ENCODE peak calls at places on chromosomes 12 and 14, in ten cellular contexts. N is OCI-LY7; B is fibroblast of lung; Q is GM23338; F is foreskin keratinocyte; G is RWPE2; X is PC-9; J is neural progenitor cell; P is cardiac muscle cell; I is CD8-positive, alpha-beta T cell. S is an unnamed sample.

GRCh38 chr12:91974541-91974940 is 171.1 kb downstream of the BTG1 start:
- DNase-seq in B (peak; percentile 74), J (no peak), F (no peak), P (no peak), N (no peak), Q (no peak), I (no peak), G (no peak), X (no peak), S (no peak)

GRCh38 chr12:111998015-111998414 is 14.9 kb downstream of the TMEM116 start:
- DNase-seq in N (no peak), G (no peak), X (no peak), B (no peak), F (no peak), J (no peak), P (no peak), I (no peak), Q (no peak), S (no peak)

GRCh38 chr12:122917508-122918227 is 21.7 kb upstream of the VPS37B start:
- DNase-seq in I (no peak), F (peak; percentile 34), N (no peak), G (peak; percentile 79), P (peak; percentile 86), J (no peak), B (peak; percentile 72), X (peak; percentile 88), Q (no peak), S (peak; percentile 72)

GRCh38 chr12:67630373-67631088 is 18.0 kb upstream of the DYRK2 start:
- DNase-seq in F (no peak), G (no peak), P (peak; percentile 29), X (peak; percentile 14), Q (peak; percentile 73), B (peak; percentile 19), N (peak; percentile 90), J (peak; percentile 8), I (peak; percentile 89), S (no peak)

GRCh38 chr14:64946310-64947045 is 3.9 kb upstream of the GPX2 start:
- DNase-seq in P (no peak), G (no peak), Q (no peak), F (no peak), I (no peak), X (no peak), B (no peak), J (no peak), N (no peak), S (no peak)

GRCh38 chr14:65927871-65928270 is 515.3 kb downstream of the FUT8 start:
- DNase-seq in I (peak; percentile 79), N (no peak), F (no peak), J (peak; percentile 34), G (no peak), P (no peak), B (no peak), Q (peak; percentile 54), X (peak; percentile 77), S (no peak)

GRCh38 chr12:16352481-16352880 is 5.0 kb downstream of the MGST1 start:
- DNase-seq in P (peak; percentile 86), B (peak; percentile 87), G (no peak), X (no peak), Q (no peak), N (no peak), F (peak; percentile 63), I (no peak), J (no peak), S (no peak)

GRCh38 chr12:51905507-51906438 is 1.5 kb upstream of the ACVRL1 start:
- DNase-seq in G (peak; percentile 20), N (no peak), Q (no peak), I (no peak), X (no peak), P (peak; percentile 81), J (no peak), B (no peak), F (peak; percentile 32), S (peak; percentile 80)

GRCh38 chr14:83071888-83072501 is 1538.3 kb upstream of the SEL1L start:
- DNase-seq in N (peak; percentile 39), I (no peak), J (peak; percentile 45), X (no peak), B (no peak), F (peak; percentile 46), G (no peak), P (peak; percentile 8), Q (peak; percentile 73), S (no peak)

GRCh38 chr12:49059063-49059384 is 1.6 kb downstream of the KMT2D start:
- DNase-seq in X (no peak), J (no peak), B (no peak), N (no peak), Q (no peak), I (no peak), F (no peak), G (no peak), P (no peak), S (no peak)

GRCh38 chr12:2963760-2964292 is 4.6 kb downstream of the TEAD4 start:
- DNase-seq in P (peak; percentile 21), B (peak; percentile 53), Q (peak; percentile 81), X (no peak), G (no peak), F (no peak), I (no peak), N (no peak), J (no peak), S (no peak)

GRCh38 chr12:102567031-102567985 is 86.9 kb upstream of the IGF1 start:
- DNase-seq in X (peak; percentile 47), N (no peak), Q (no peak), P (peak; percentile 52), I (no peak), J (no peak), B (peak; percentile 89), F (peak; percentile 70), G (no peak), S (no peak)
- H3K4me1 ChIP-seq in X (peaks cover 68% of the 10 kb centered on the region), N (no peaks in the 10 kb centered on the region), Q (no peaks in the 10 kb centered on the region), P (no peaks in the 10 kb centered on the region), I (no peaks in the 10 kb centered on the region), J (no peaks in the 10 kb centered on the region), B (peaks cover 6% of the 10 kb centered on the region), F (no peaks in the 10 kb centered on the region), G (no peaks in the 10 kb centered on the region), S (peaks cover 11% of the 10 kb centered on the region)

GRCh38 chr12:20822415-20822814 is 11.9 kb downstream of the SLCO1B3 start:
- DNase-seq in Q (no peak), X (peak; percentile 82), P (no peak), N (no peak), F (no peak), B (no peak), J (no peak), I (no peak), G (no peak), S (no peak)

DNA sequence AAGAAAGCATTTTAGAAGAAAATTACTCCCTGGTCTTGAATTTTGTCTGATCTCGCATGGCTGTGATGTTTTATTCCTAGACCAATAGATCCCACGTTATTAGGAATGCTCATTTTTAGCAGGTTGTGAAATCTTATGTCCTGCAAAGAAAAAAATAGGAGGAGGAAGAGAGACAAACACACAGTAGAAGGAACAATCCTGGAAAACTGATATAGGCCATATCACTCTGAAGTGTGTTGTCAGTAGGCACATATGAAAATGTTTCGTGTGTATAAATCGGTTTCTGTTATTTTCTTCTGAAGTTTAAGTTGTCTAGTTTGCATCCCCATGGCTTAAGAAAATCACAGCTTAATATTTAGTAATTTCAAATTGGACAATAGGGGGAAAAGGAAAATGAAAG is 12.4 kb downstream of the SLCO1B3 start:
- DNase-seq in F (no peak), I (no peak), P (no peak), B (no peak), N (no peak), G (no peak), Q (no peak), J (no peak), X (no peak), S (no peak)
- TF ChIP-seq CTCF in F (no peak), I (no peak), P (no peak), B (no peak), N (no peak), G (no peak), Q (no peak), J (no peak), X (no peak), S (no peak)

GRCh38 chr14:90409209-90409730 is 12.4 kb downstream of the CALM1 start:
- DNase-seq in I (no peak), F (peak; percentile 71), X (peak; percentile 7), J (no peak), P (peak; percentile 92), G (peak; percentile 82), B (peak; percentile 99), N (no peak), Q (no peak), S (peak; percentile 94)
- H3K4me1 ChIP-seq in I (no peaks in the 10 kb centered on the region), F (no peaks in the 10 kb centered on the region), X (no peaks in the 10 kb centered on the region), J (no peaks in the 10 kb centered on the region), P (no peaks in the 10 kb centered on the region), G (peaks cover 17% of the 10 kb centered on the region), B (peaks cover 13% of the 10 kb centered on the region), N (no peaks in the 10 kb centered on the region), Q (peaks cover 16% of the 10 kb centered on the region), S (peaks cover 49% of the 10 kb centered on the region)

GRCh38 chr12:97312570-97313135 is 150.0 kb upstream of the RMST start:
- DNase-seq in F (no peak), X (no peak), B (no peak), Q (peak; percentile 79), G (no peak), N (peak; percentile 20), I (no peak), P (no peak), J (no peak), S (no peak)
- TF ChIP-seq CTCF in F (no peak), X (no peak), B (no peak), Q (peak; percentile 45), G (no peak), N (peak; percentile 67), I (no peak), P (no peak), J (peak; percentile 32), S (no peak)

GRCh38 chr12:4817813-4818212 is 91.9 kb upstream of the KCNA1 start:
- DNase-seq in P (no peak), N (no peak), F (no peak), X (no peak), B (no peak), I (no peak), Q (no peak), J (no peak), G (no peak), S (no peak)

GRCh38 chr12:4821000-4821399 is 88.7 kb upstream of the KCNA1 start:
- DNase-seq in F (no peak), Q (no peak), I (no peak), X (no peak), G (no peak), P (no peak), B (no peak), N (no peak), J (no peak), S (no peak)

GRCh38 chr12:4822572-4822971 is 87.1 kb upstream of the KCNA1 start:
- DNase-seq in P (no peak), Q (no peak), X (no peak), I (no peak), B (no peak), G (no peak), N (no peak), J (no peak), F (no peak), S (no peak)

GRCh38 chr12:4816776-4817530 is 92.8 kb upstream of the KCNA1 start:
- DNase-seq in B (no peak), N (no peak), Q (no peak), J (no peak), I (no peak), X (no peak), P (no peak), G (no peak), F (no peak), S (no peak)

DNA sequence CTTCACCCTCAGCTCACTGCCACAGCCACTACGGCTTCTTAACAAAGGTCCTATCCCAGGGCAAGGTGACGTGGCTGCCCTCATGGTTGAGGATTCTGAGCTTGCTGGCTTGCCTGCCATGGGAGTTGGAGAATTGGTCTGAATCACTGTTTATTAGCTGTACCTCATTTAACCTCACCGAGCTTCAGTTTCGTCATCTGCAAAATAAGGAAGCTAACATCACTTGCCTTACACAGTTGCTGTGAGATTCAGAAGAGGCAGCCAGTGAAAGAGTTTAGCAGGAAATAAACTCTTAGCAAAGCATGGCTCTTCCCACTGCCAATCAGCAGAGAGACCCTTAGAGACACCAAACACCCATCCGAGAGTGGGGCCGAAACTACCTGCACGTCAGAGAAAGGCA is 90.1 kb upstream of the KCNA1 start:
- DNase-seq in G (no peak), B (peak; percentile 42), X (no peak), F (no peak), Q (no peak), P (no peak), J (no peak), I (no peak), N (no peak), S (peak; percentile 23)
- H3K4me1 ChIP-seq in G (no peaks in the 10 kb centered on the region), B (no peaks in the 10 kb centered on the region), X (no peaks in the 10 kb centered on the region), F (no peaks in the 10 kb centered on the region), Q (peaks cover 3% of the 10 kb centered on the region), P (peaks cover 49% of the 10 kb centered on the region), J (peaks cover 11% of the 10 kb centered on the region), I (peaks cover 17% of the 10 kb centered on the region), N (peaks cover 25% of the 10 kb centered on the region), S (no peaks in the 10 kb centered on the region)